ENCODE peak calls at places on chromosomes 13 and 19, in seven cellular contexts. M is IMR-90, G is H9, Z is H1, U is mesendoderm, F is trophoblast cell, R is mesenchymal stem cell. L is an unnamed sample.
A peak's percentile ranks its signal among the peaks of the same experiment; 100 is the strongest.

GRCh38 chr13:99895999-99896695 is 75.4 kb downstream of the ZIC5 start:
- DNase-seq in M (no peak), F (no peak), U (peak; percentile 52), Z (peak; percentile 65), R (no peak), G (peak; percentile 60), L (peak; percentile 47)

GRCh38 chr19:3184847-3185481 is 766 bp upstream of the NCLN start:
- DNase-seq in F (no peak), G (no peak), R (no peak), M (no peak), Z (no peak), U (no peak), L (no peak)

GRCh38 chr19:10548746-10549276 is 5.1 kb downstream of the ATG4D start:
- DNase-seq in Z (no peak), U (no peak), M (no peak), R (no peak), F (no peak), G (no peak), L (no peak)

GRCh38 chr13:36131215-36131930 is at the start of gene DCLK1:
- DNase-seq in M (no peak), G (peak; percentile 76), U (peak; percentile 71), F (peak; percentile 31), Z (peak; percentile 77), R (peak; percentile 1), L (peak; percentile 56)

GRCh38 chr13:31978021-31978420 is 53.6 kb upstream of the FRY start:
- DNase-seq in U (no peak), R (no peak), M (no peak), G (no peak), F (peak; percentile 59), Z (no peak), L (no peak)

GRCh38 chr13:50133277-50133953 is 118.2 kb downstream of the KCNRG start:
- DNase-seq in Z (peak; percentile 65), G (peak; percentile 58), R (no peak), M (no peak), U (no peak), F (no peak), L (peak; percentile 30)

GRCh38 chr13:98484289-98485219 is 92.4 kb downstream of the STK24 start:
- DNase-seq in M (peak; percentile 95), U (peak; percentile 95), Z (peak; percentile 73), R (peak; percentile 99), F (peak; percentile 99), G (peak; percentile 91), L (peak; percentile 61)

GRCh38 chr19:33997690-33998089 is 174.6 kb upstream of the LSM14A start:
- DNase-seq in G (no peak), F (no peak), Z (no peak), M (no peak), U (no peak), R (no peak), L (no peak)

GRCh38 chr13:28866932-28867331 is 46.8 kb downstream of the MTUS2 start:
- DNase-seq in F (peak; percentile 27), U (no peak), Z (no peak), G (no peak), R (no peak), M (no peak), L (no peak)

GRCh38 chr19:30225615-30226463 is 146.3 kb upstream of the ZNF536 start:
- DNase-seq in U (peak; percentile 11), G (no peak), R (no peak), F (no peak), Z (no peak), M (no peak), L (no peak)

GRCh38 chr13:59439776-59440428 is 723.8 kb downstream of the DIAPH3 start:
- DNase-seq in R (no peak), F (no peak), Z (no peak), M (no peak), U (no peak), G (no peak), L (no peak)
- H3K23ac ChIP-seq in R (no peak overlapping the region), F (no peak overlapping the region), Z (no peak overlapping the region), M (no peak overlapping the region), U (no peak overlapping the region), G (no peak overlapping the region), L (no peak overlapping the region)

DNA sequence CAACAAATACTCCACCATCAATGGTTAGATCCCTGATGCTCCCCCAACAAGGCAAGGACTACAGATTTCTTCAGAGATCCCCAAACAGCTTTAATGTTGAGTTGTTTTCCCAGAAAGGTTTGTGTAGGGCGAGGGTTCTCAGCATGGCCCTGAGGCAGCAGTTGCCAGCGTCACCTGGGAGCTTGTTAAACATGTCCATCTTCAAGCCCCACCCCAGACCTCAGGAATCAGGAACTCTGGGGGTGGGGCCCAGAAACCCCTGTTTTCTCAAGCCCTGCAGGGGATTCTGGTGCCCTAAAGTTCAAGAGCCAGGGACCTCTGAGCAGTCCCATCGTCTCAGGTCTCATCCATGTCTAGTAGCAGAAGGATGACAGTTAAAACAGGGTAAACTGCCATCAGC is 9.6 kb downstream of the EFNB2 start:
- DNase-seq in U (no peak), G (peak; percentile 49), Z (no peak), R (no peak), M (no peak), F (no peak), L (no peak)
- H3K4me1 ChIP-seq in U (peaks cover 20% of the 10 kb centered on the region), G (peaks cover 38% of the 10 kb centered on the region), Z (peaks cover 32% of the 10 kb centered on the region), R (peaks cover 15% of the 10 kb centered on the region), M (peaks cover 2% of the 10 kb centered on the region), F (peaks cover 32% of the 10 kb centered on the region), L (peaks cover 23% of the 10 kb centered on the region)

DNA sequence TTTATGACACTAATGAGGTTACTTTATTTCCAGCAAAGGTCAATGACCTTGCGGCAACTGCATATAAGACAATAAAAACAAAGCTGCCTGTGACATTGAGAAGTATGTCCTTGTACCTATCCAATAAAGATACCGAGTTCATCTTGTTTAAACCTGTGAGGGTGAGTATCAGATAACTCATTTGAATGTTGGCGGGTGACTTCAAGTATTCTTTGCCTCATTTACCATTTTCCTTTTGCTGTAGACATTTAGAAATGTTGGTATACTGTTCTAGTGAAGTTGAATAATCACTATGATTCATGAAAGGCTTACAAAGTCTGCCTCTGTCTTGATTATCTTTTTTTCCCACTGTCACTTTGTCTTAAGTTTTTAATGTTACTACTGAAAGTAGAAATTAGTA is 65.0 kb downstream of the COG3 start:
- DNase-seq in M (no peak), G (no peak), Z (no peak), F (no peak), R (no peak), U (no peak), L (no peak)
- H3K23ac ChIP-seq in M (no peak overlapping the region), G (no peak overlapping the region), Z (no peak overlapping the region), F (no peak overlapping the region), R (no peak overlapping the region), U (no peak overlapping the region), L (no peak overlapping the region)

GRCh38 chr19:39409207-39409885 is 2.7 kb downstream of the ZFP36 start:
- DNase-seq in F (peak; percentile 89), Z (peak; percentile 94), R (peak; percentile 84), G (peak; percentile 97), M (peak; percentile 61), U (peak; percentile 94), L (no peak)

GRCh38 chr19:39408392-39409206 is 2.0 kb downstream of the ZFP36 start:
- DNase-seq in G (no peak), F (peak; percentile 48), Z (peak; percentile 49), R (peak; percentile 77), M (peak; percentile 52), U (no peak), L (no peak)

GRCh38 chr19:39406656-39407393 is at the start of gene ZFP36:
- DNase-seq in Z (peak; percentile 86), R (peak; percentile 97), G (peak; percentile 86), M (peak; percentile 83), U (peak; percentile 84), F (peak; percentile 84), L (no peak)

GRCh38 chr19:39407394-39407643 is 672 bp downstream of the ZFP36 start:
- DNase-seq in M (no peak), Z (no peak), F (no peak), U (no peak), G (no peak), R (no peak), L (no peak)

DNA sequence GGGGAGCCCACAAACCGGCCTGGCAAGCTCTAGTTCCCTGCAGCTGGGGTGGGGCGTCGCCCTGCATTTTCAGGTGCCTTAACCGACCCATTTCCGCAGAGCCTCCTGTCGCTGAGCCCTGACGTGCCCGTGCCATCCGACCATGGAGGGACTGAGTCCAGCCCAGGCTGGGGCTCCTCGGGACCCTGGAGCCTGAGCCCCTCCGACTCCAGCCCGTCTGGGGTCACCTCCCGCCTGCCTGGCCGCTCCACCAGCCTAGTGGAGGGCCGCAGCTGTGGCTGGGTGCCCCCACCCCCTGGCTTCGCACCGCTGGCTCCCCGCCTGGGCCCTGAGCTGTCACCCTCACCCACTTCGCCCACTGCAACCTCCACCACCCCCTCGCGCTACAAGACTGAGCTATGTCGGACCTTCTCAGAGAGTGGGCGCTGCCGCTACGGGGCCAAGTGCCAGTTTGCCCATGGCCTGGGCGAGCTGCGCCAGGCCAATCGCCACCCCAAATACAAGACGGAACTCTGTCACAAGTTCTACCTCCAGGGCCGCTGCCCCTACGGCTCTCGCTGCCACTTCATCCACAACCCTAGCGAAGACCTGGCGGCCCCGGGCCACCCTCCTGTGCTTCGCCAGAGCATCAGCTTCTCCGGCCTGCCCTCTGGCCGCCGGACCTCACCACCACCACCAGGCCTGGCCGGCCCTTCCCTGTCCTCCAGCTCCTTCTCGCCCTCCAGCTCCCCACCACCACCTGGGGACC is 1.2 kb downstream of the ZFP36 start:
- DNase-seq in R (peak; percentile 57), U (no peak), Z (peak; percentile 54), F (peak; percentile 38), M (no peak), G (no peak), L (no peak)
- H3K4me1 ChIP-seq in R (peaks cover 40% of the 10 kb centered on the region), U (peaks cover 13% of the 10 kb centered on the region), Z (peaks cover 10% of the 10 kb centered on the region), F (peaks cover 40% of the 10 kb centered on the region), M (peaks cover 23% of the 10 kb centered on the region), G (peaks cover 6% of the 10 kb centered on the region), L (peaks cover 19% of the 10 kb centered on the region)

GRCh38 chr13:105928901-105929300 is 606.6 kb downstream of the EFNB2 start:
- DNase-seq in G (no peak), M (no peak), Z (no peak), F (no peak), U (no peak), R (no peak), L (no peak)
- H3K23ac ChIP-seq in G (no peak overlapping the region), M (no peak overlapping the region), Z (no peak overlapping the region), F (no peak overlapping the region), U (no peak overlapping the region), R (no peak overlapping the region), L (no peak overlapping the region)

GRCh38 chr13:77696006-77696862 is 1.3 kb upstream of the SLAIN1 start:
- DNase-seq in M (no peak), G (no peak), Z (no peak), F (peak; percentile 83), U (peak; percentile 22), R (no peak), L (peak; percentile 37)

GRCh38 chr13:77698211-77699058 is 948 bp downstream of the SLAIN1 start:
- DNase-seq in M (no peak), G (peak; percentile 57), U (peak; percentile 53), Z (peak; percentile 67), F (peak; percentile 10), R (peak; percentile 37), L (peak; percentile 36)

GRCh38 chr13:77696863-77697207 is 652 bp upstream of the SLAIN1 start:
- DNase-seq in G (no peak), Z (no peak), M (no peak), R (no peak), U (no peak), F (peak; percentile 5), L (no peak)

GRCh38 chr13:77699059-77699680 is 1.7 kb downstream of the SLAIN1 start:
- DNase-seq in F (no peak), Z (no peak), G (no peak), M (no peak), R (peak; percentile 3), U (no peak), L (no peak)

GRCh38 chr13:77697208-77698103 is at the start of gene SLAIN1:
- DNase-seq in U (peak; percentile 89), R (peak; percentile 26), Z (peak; percentile 85), G (peak; percentile 96), F (peak; percentile 61), M (peak; percentile 5), L (peak; percentile 85)
- H3K4me1 ChIP-seq in U (no peaks in the 10 kb centered on the region), R (peaks cover 14% of the 10 kb centered on the region), Z (peaks cover 5% of the 10 kb centered on the region), G (peaks cover 2% of the 10 kb centered on the region), F (peaks cover 4% of the 10 kb centered on the region), M (no peaks in the 10 kb centered on the region), L (peaks cover 25% of the 10 kb centered on the region)

L was measured in neuronal stem cell.